ENCODE peak calls at places on chromosomes 3 and 15, in five cellular contexts. V is mesenchymal stem cell, X is IMR-90, G is mesendoderm, O is H1. I is an unnamed sample.

GRCh38 chr3:44926172-44926571 is 49.8 kb downstream of the ZDHHC3 start:
- DNase-seq in O (no peak), V (no peak), G (no peak), X (no peak), I (no peak)

GRCh38 chr15:36501063-36501678 is 78.3 kb upstream of the CDIN1 start:
- DNase-seq in V (peak; percentile 76), X (peak; percentile 79), O (no peak), G (peak; percentile 84), I (peak; percentile 51)

GRCh38 chr3:183883291-183884096 is 1.2 kb downstream of the PARL start:
- DNase-seq in X (no peak), O (no peak), V (no peak), G (peak; percentile 82), I (no peak)

GRCh38 chr3:100548053-100548452 is 55.6 kb downstream of the TMEM45A start:
- DNase-seq in G (no peak), V (peak; percentile 33), O (no peak), X (no peak), I (no peak)

GRCh38 chr3:11391172-11391879 is 119.1 kb downstream of the ATG7 start:
- DNase-seq in O (no peak), V (no peak), G (no peak), X (no peak), I (no peak)

GRCh38 chr3:109643590-109643989 is 306.2 kb upstream of the DPPA4 start:
- DNase-seq in X (peak; percentile 79), G (peak; percentile 51), V (peak; percentile 61), O (no peak), I (no peak)

GRCh38 chr15:62075595-62076279 is 9.0 kb downstream of the C2CD4A start:
- DNase-seq in O (no peak), X (peak; percentile 56), V (no peak), G (no peak), I (no peak)

GRCh38 chr15:44038801-44039200 is 156.3 kb downstream of the FRMD5 start:
- DNase-seq in O (peak; percentile 52), V (peak; percentile 20), X (peak; percentile 66), G (peak; percentile 68), I (peak; percentile 35)

GRCh38 chr3:156633335-156633734 is 41.1 kb upstream of the TIPARP start:
- DNase-seq in V (no peak), G (no peak), O (no peak), X (peak; percentile 77), I (no peak)

GRCh38 chr15:60713096-60714084 is 234.4 kb upstream of the ICE2 start:
- DNase-seq in V (peak; percentile 37), G (no peak), O (no peak), X (peak; percentile 81), I (no peak)

GRCh38 chr3:51343918-51344687 is 41.0 kb upstream of the MANF start:
- DNase-seq in V (peak; percentile 86), X (peak; percentile 78), G (no peak), O (peak; percentile 26), I (no peak)

GRCh38 chr3:174859109-174859735 is at the start of gene NAALADL2:
- DNase-seq in X (no peak), O (no peak), V (no peak), G (peak; percentile 7), I (no peak)

GRCh38 chr3:171772427-171773056 is 37.7 kb downstream of the PLD1 start:
- DNase-seq in O (no peak), X (peak; percentile 76), V (peak; percentile 71), G (peak; percentile 72), I (peak; percentile 29)

GRCh38 chr3:143170676-143171075 is 51.1 kb downstream of the CHST2 start:
- DNase-seq in X (peak; percentile 31), O (no peak), V (peak; percentile 62), G (no peak), I (no peak)

GRCh38 chr3:195129072-195129643 is 141.8 kb downstream of the XXYLT1 start:
- DNase-seq in X (no peak), O (no peak), G (no peak), V (no peak), I (no peak)

GRCh38 chr3:140467104-140467577 is 210.7 kb upstream of the TRIM42 start:
- DNase-seq in G (peak; percentile 28), V (peak; percentile 33), O (no peak), X (no peak), I (peak; percentile 48)

GRCh38 chr3:9951962-9952805 is at the start of gene PRRT3:
- DNase-seq in V (peak; percentile 34), G (peak; percentile 64), O (peak; percentile 83), X (peak; percentile 30), I (peak; percentile 48)

GRCh38 chr15:81085213-81085612 is 48.9 kb upstream of the CFAP161 start:
- DNase-seq in G (no peak), O (no peak), X (no peak), V (no peak), I (no peak)

GRCh38 chr3:50254577-50255250 is 14.2 kb upstream of the SEMA3B start:
- DNase-seq in G (peak; percentile 51), V (no peak), X (no peak), O (no peak), I (no peak)

GRCh38 chr3:43953814-43954241 is 263.1 kb downstream of the ABHD5 start:
- DNase-seq in O (no peak), V (peak; percentile 84), G (no peak), X (peak; percentile 24), I (no peak)

GRCh38 chr3:123609063-123609462 is 24.2 kb upstream of the HACD2 start:
- DNase-seq in V (no peak), X (no peak), O (no peak), G (no peak), I (no peak)

GRCh38 chr15:57610130-57610529 is 18.4 kb downstream of the MYZAP start:
- DNase-seq in X (peak; percentile 50), O (no peak), V (peak; percentile 19), G (peak; percentile 29), I (no peak)

GRCh38 chr3:58041826-58042324 is 33.7 kb downstream of the FLNB start:
- DNase-seq in O (no peak), X (peak; percentile 90), V (peak; percentile 80), G (no peak), I (no peak)

GRCh38 chr3:138942861-138943623 is 3.9 kb downstream of the FOXL2 start:
- DNase-seq in O (no peak), V (peak; percentile 43), G (peak; percentile 58), X (no peak), I (no peak)

GRCh38 chr3:16866447-16867025 is 18.2 kb upstream of the PLCL2 start:
- DNase-seq in O (no peak), X (no peak), V (peak; percentile 23), G (no peak), I (no peak)

GRCh38 chr15:68991723-68992122 is 22.8 kb upstream of the NOX5 start:
- DNase-seq in X (peak; percentile 9), V (peak; percentile 18), O (no peak), G (peak; percentile 65), I (no peak)

GRCh38 chr3:16455001-16455400 is 58.5 kb downstream of the RFTN1 start:
- DNase-seq in V (no peak), X (no peak), G (no peak), O (no peak), I (no peak)

DNA sequence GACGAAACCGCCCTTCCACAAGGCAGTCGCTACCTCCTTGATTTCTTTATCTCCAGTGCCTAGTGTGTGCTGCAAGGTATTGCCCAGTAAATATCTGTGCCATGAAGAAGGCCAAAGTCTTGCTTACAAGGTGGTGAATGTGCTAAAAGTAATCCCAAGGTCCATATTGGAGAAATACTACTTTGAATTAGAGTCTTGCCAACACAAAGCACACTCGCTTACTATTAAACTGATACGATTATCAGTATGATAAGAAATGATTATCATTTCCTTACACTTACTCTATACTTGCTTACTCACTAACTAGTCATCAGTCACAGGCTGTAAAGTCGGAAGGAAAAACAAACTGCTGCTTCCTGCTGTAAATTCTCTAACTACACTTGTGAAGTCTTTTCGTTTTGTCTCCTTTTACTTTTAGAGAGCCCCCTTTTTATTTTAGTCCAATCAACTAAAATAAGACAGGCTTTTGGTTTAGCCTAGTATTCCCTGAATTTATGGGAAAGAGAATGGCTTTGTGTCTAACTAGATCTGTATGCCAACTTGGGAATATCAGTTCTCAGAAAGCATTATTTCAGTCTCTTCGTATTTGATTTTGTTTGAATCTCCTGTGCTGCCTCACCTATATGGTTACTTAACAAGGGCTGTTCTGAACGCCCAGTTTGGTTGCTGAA is 107.1 kb upstream of the TSC22D2 start:
- DNase-seq in X (peak; percentile 53), G (no peak), V (peak; percentile 44), O (no peak), I (no peak)
- H2AK5ac ChIP-seq in X (peak overlapping the region; percentile 92), G (no peak overlapping the region), V (peak overlapping the region; percentile 79), O (no peak overlapping the region), I (no peak overlapping the region)

GRCh38 chr3:188598872-188599271 is 444.9 kb downstream of the LPP start:
- DNase-seq in V (no peak), X (no peak), O (no peak), G (no peak), I (no peak)

GRCh38 chr3:188605960-188606359 is 452.0 kb downstream of the LPP start:
- DNase-seq in V (no peak), O (no peak), G (no peak), X (no peak), I (no peak)

GRCh38 chr3:188605231-188605630 is 451.3 kb downstream of the LPP start:
- DNase-seq in G (no peak), X (no peak), V (no peak), O (no peak), I (no peak)

GRCh38 chr3:188602111-188602510 is 448.2 kb downstream of the LPP start:
- DNase-seq in G (no peak), V (no peak), X (no peak), O (no peak), I (no peak)

GRCh38 chr3:188602620-188603019 is 448.7 kb downstream of the LPP start:
- DNase-seq in X (no peak), G (no peak), V (no peak), O (no peak), I (no peak)
- H3K27ac ChIP-seq in X (no peak overlapping the region), G (no peak overlapping the region), V (no peak overlapping the region), O (no peak overlapping the region), I (no peak overlapping the region)

DNA sequence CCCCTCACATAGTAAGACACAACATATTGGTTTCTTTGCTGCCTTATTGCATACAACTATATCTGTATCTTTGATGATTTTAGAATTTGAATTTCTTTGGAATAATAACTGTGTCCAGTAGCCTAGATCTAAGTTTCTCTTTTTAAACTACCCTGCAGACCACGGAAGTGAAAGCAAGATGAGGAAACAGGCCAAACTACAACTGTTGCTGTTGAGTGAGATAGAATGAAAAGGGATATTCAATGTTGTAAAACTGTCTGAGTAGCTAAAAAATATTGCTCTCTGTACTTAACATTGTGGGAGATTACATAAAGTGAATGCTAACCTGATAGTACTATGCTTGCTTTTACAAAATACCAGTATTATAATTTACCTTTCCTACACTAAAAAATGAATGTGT is 459.5 kb upstream of the KCNMB2 start:
- DNase-seq in X (no peak), G (no peak), V (no peak), O (no peak), I (no peak)
- H2AK5ac ChIP-seq in X (no peak overlapping the region), G (no peak overlapping the region), V (no peak overlapping the region), O (no peak overlapping the region), I (no peak overlapping the region)

GRCh38 chr3:185928532-185928931 is 9.3 kb downstream of the TRA2B start:
- DNase-seq in X (no peak), G (no peak), V (peak; percentile 15), O (no peak), I (no peak)

GRCh38 chr3:185929192-185930151 is 8.3 kb downstream of the TRA2B start:
- DNase-seq in G (peak; percentile 31), X (peak; percentile 61), V (peak; percentile 6), O (no peak), I (no peak)

GRCh38 chr3:185925353-185925752 is 12.5 kb downstream of the TRA2B start:
- DNase-seq in V (peak; percentile 0), X (no peak), G (no peak), O (no peak), I (no peak)

GRCh38 chr3:185926445-185926844 is 11.4 kb downstream of the TRA2B start:
- DNase-seq in X (no peak), G (no peak), O (no peak), V (peak; percentile 3), I (no peak)

GRCh38 chr3:185927501-185928200 is 10.2 kb downstream of the TRA2B start:
- DNase-seq in X (no peak), O (no peak), V (peak; percentile 38), G (no peak), I (no peak)
- H3K27ac ChIP-seq in X (no peak overlapping the region), O (no peak overlapping the region), V (no peak overlapping the region), G (no peak overlapping the region), I (no peak overlapping the region)